ENCODE peak calls at places on chromosomes 12 and 14, in five cellular contexts. M, N, D, Y and C are unnamed samples.

GRCh38 chr12:57889541-57889989 is 43.0 kb upstream of the CTDSP2 start:
- DNase-seq in Y (no peak), M (no peak), N (peak; percentile 25), D (no peak), C (no peak)

GRCh38 chr12:107818984-107819383 is 44.5 kb downstream of the ASCL4 start:
- DNase-seq in N (peak; percentile 60), D (no peak), M (no peak), Y (no peak), C (no peak)

GRCh38 chr12:67991158-67991557 is 1.9 kb downstream of the IFNG-AS1 start:
- DNase-seq in M (no peak), N (no peak), Y (no peak), D (no peak), C (no peak)

GRCh38 chr12:114294303-114294685 is 111.7 kb downstream of the TBX5 start:
- DNase-seq in M (no peak), D (no peak), N (no peak), Y (no peak), C (no peak)

GRCh38 chr12:90399317-90399716 is 555.7 kb downstream of the CCER1 start:
- DNase-seq in D (no peak), M (no peak), N (no peak), Y (no peak), C (no peak)

GRCh38 chr14:87944987-87945604 is 47.9 kb downstream of the GALC start:
- DNase-seq in Y (no peak), M (peak; percentile 4), D (peak; percentile 55), N (no peak), C (no peak)

GRCh38 chr14:68506021-68506644 is 286.7 kb downstream of the ZFP36L1 start:
- DNase-seq in M (no peak), D (no peak), N (peak; percentile 58), Y (no peak), C (no peak)

GRCh38 chr12:42213023-42213422 is 25.0 kb downstream of the YAF2 start:
- DNase-seq in N (peak; percentile 6), D (no peak), Y (no peak), M (no peak), C (no peak)

GRCh38 chr14:69629225-69630127 is 18.1 kb downstream of the SUSD6 start:
- DNase-seq in N (no peak), D (peak; percentile 73), Y (no peak), M (no peak), C (peak; percentile 59)

GRCh38 chr12:67355428-67356385 is 86.5 kb downstream of the CAND1 start:
- DNase-seq in N (peak; percentile 53), D (peak; percentile 52), Y (no peak), M (peak; percentile 4), C (peak; percentile 16)

GRCh38 chr14:100604709-100605108 is 17.5 kb upstream of the BEGAIN start:
- DNase-seq in Y (no peak), N (no peak), M (no peak), D (no peak), C (no peak)

GRCh38 chr14:74611672-74612345 is at the start of gene LTBP2:
- DNase-seq in Y (no peak), N (no peak), D (no peak), M (no peak), C (no peak)

GRCh38 chr12:50803230-50803629 is 39.3 kb downstream of the ATF1 start:
- DNase-seq in N (no peak), D (no peak), M (no peak), Y (no peak), C (no peak)

GRCh38 chr12:115980339-115980738 is 297.2 kb downstream of the MED13L start:
- DNase-seq in Y (no peak), N (no peak), D (no peak), M (no peak), C (no peak)

GRCh38 chr12:67826946-67827719 is 162.1 kb upstream of the IFNG-AS1 start:
- DNase-seq in D (no peak), M (no peak), N (peak; percentile 53), Y (no peak), C (no peak)

GRCh38 chr12:81255947-81256346 is 178.1 kb downstream of the ACSS3 start:
- DNase-seq in M (no peak), N (no peak), Y (no peak), D (no peak), C (no peak)

GRCh38 chr12:122182887-122183587 is at the start of gene LRRC43:
- DNase-seq in Y (no peak), D (no peak), M (no peak), N (no peak), C (peak; percentile 48)

GRCh38 chr14:60276347-60276746 is 27.3 kb downstream of the PPM1A start:
- DNase-seq in D (no peak), N (no peak), M (no peak), Y (no peak), C (no peak)

GRCh38 chr14:100546051-100546443 is 41.2 kb downstream of the BEGAIN start:
- DNase-seq in N (no peak), Y (no peak), D (no peak), M (no peak), C (no peak)

GRCh38 chr12:53159195-53159834 is 21.2 kb upstream of the ZNF740 start:
- DNase-seq in Y (peak; percentile 96), D (peak; percentile 94), M (peak; percentile 90), N (peak; percentile 76), C (peak; percentile 93)
- TF ChIP-seq CTCF in Y (peak; percentile 93), D (peak; percentile 97), M (peak; percentile 94), N (peak; percentile 100), C (peak; percentile 99)

DNA sequence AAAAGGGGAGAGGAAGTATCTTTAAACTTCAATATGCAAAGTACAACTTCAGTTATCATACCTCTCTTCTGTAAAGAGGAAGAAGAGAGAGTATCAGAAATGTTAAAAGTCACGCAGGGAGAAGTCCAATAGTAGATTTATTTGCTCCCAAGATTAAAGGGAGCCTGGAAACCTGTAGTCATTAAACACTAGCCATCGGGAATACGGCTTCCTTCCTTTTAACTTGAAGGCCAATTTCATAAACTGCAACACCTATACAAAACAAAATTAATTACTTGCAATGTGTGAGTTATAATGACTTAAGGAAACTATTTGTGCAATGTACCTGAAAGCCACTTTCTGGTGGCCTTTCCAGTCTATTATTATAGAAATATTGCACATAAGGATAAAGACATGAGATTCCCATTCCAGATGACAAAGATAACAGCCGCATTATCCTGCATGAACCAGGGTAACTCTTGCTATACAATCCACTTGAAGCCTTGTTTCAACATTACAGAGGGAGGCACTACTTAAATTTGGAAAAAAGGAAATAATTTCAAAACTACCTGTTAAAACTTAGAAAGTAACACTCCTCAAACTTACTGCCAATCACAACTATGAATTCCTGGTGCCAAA is 4.6 kb downstream of the BTG1 start:
- DNase-seq in D (no peak), N (no peak), Y (no peak), M (no peak), C (no peak)
- H3K27ac ChIP-seq in D (no peak overlapping the region), N (peak overlapping the region; percentile 16), Y (peak overlapping the region; percentile 92), M (peak overlapping the region; percentile 93), C (no peak overlapping the region)

GRCh38 chr12:109064143-109064542 is 11.8 kb downstream of the USP30 start:
- DNase-seq in M (no peak), N (no peak), Y (no peak), D (no peak), C (no peak)

GRCh38 chr12:109065154-109065852 is 12.9 kb downstream of the USP30 start:
- DNase-seq in D (no peak), M (no peak), Y (no peak), N (no peak), C (no peak)

GRCh38 chr12:109065853-109066193 is 13.4 kb downstream of the USP30 start:
- DNase-seq in Y (no peak), M (no peak), D (no peak), N (no peak), C (no peak)

GRCh38 chr12:109074866-109075265 is 18.4 kb downstream of the ALKBH2 start:
- DNase-seq in M (no peak), Y (no peak), N (no peak), D (no peak), C (no peak)

DNA sequence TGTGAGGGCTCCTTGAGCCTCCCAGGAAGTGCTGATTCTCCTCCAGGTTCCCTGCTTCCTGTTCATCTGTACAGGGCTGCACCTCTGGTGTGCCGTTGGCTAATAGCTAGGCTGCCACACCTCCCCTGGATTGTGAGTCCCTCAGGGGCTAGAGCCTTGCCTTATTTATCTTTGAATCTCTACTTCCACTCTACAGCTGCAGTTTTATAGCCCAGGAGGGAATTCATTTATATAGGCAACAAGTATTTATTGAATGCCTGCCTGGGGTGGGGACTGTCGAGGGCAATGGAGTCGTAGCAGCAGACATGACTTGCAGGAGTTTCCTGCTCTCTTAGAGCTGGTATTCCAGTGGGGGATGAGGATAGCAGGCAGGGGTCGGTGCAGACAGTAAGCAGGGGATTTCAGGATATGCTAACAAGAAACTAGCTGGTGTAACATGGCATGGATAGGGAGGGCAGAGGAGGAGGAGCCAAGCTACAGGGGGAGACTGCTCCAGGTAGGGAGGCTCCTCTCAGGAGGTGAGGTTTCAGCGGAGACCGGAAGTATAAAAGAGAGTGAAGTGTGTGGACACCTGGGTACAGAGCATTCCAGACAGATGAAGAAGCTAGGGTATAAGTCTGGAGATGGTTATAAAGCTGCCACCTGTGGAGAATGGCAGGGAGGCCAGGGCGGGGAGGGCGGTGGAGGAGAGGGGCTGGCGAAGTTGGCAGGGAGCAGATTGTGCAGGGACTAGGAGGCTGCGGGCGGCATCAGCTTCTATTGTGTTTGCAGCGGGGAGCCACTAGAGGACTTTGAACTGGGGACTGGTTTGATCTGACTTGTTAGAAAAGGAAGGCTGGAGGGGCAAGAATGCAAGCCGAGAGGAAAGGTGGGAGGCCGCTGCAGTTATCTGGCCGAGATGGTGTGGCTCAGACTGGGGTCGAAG is 17.2 kb downstream of the USP30 start:
- DNase-seq in Y (no peak), N (no peak), D (no peak), M (no peak), C (no peak)
- TF ChIP-seq CTCF in Y (no peak), N (no peak), D (no peak), M (no peak), C (no peak)

DNA sequence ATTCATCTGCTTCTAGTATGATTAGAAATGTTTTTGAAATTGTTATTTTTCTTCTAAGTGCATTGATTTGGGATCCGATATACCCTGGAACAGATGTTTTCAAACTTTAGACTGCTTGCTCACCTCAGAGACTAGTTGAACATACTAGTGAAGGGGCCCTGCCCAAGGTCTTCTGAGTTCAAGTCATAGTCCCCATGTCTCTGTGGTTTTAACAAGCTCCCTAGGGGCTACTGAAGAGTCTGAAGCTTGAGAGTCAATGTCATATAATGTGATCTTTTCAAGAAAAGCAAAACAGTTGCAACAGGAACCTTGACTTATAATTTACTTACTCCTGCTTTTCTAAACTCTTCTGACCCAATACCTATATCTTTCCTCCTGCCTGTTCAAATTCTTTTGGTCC is 7.5 kb upstream of the UBE2N start:
- DNase-seq in N (no peak), Y (no peak), M (no peak), D (no peak), C (no peak)
- H3K27ac ChIP-seq in N (no peak overlapping the region), Y (no peak overlapping the region), M (no peak overlapping the region), D (no peak overlapping the region), C (no peak overlapping the region)

DNA sequence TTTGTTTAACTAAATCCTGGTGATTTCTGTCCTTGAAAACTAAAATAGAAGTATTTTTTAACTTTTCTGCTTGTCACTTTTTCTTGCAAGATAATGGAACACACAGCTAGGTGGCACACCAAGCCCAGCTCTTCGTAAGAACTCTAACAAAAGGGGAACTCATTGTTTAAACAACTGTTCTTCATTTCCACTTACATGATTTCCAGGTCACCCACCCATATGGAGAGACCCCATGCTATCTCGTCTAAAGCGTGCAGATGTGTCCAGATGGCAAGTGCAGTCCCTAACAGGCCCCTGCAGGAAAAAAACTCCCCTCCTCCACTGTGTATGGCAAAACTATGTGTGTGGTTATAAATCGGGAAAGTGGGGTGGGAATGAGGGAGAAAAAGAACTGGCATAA is 43.3 kb upstream of the NT5DC3 start:
- DNase-seq in Y (no peak), D (peak; percentile 30), N (peak; percentile 33), M (peak; percentile 17), C (peak; percentile 24)
- TF ChIP-seq CTCF in Y (peak; percentile 58), D (peak; percentile 70), N (peak; percentile 67), M (peak; percentile 75), C (no peak)